ENCODE peak calls at places on chromosomes 3 and 15, in seven cellular contexts. Q is IMR-90, W is H1, S is K562, C is HepG2, X is GM12878, Z is A549. F is an unnamed sample.

GRCh38 chr3:150721285-150722130 is 17.8 kb upstream of the ERICH6 start:
- DNase-seq in Q (peak), W (no peak), S (peak), C (peak), X (no peak), Z (peak), F (no peak)

GRCh38 chr15:47390208-47390765 is 327.0 kb upstream of the SEMA6D start:
- DNase-seq in Q (no peak), W (no peak), S (no peak), C (no peak), X (no peak), Z (no peak), F (no peak)

GRCh38 chr3:138928727-138929372 is 18.1 kb downstream of the FOXL2 start:
- DNase-seq in Q (no peak), W (no peak), S (no peak), C (no peak), X (no peak), Z (no peak), F (peak)

GRCh38 chr3:58463181-58463941 is 28.5 kb upstream of the KCTD6 start:
- DNase-seq in Q (peak), W (peak), S (peak), C (peak), X (no peak), Z (peak), F (peak)

GRCh38 chr3:153503873-153504272 is 341.8 kb downstream of the RAP2B start:
- DNase-seq in Q (no peak), W (no peak), S (no peak), C (no peak), X (no peak), Z (no peak), F (no peak)

GRCh38 chr3:21889166-21889565 is 138.2 kb upstream of the ZNF385D start:
- DNase-seq in Q (no peak), W (no peak), S (no peak), C (no peak), X (no peak), Z (no peak), F (no peak)

GRCh38 chr3:160400048-160400630 is 689 bp downstream of the SMC4 start:
- DNase-seq in Q (peak), W (no peak), S (peak), C (peak), X (no peak), Z (no peak), F (peak)

GRCh38 chr15:73572296-73572695 is 60.9 kb downstream of the NPTN start:
- DNase-seq in Q (no peak), W (no peak), S (no peak), C (no peak), X (no peak), Z (no peak), F (no peak)

GRCh38 chr3:87771338-87772059 is 287.3 kb downstream of the CGGBP1 start:
- DNase-seq in Q (peak), W (no peak), S (peak), C (peak), X (peak), Z (no peak), F (peak)

GRCh38 chr3:42656680-42657610 is 3.4 kb downstream of the ZBTB47 start:
- DNase-seq in Q (no peak), W (no peak), S (no peak), C (no peak), X (no peak), Z (no peak), F (no peak)

GRCh38 chr3:126622694-126623093 is 32.2 kb downstream of the TXNRD3 start:
- DNase-seq in Q (no peak), W (no peak), S (no peak), C (no peak), X (no peak), Z (no peak), F (no peak)

GRCh38 chr3:71430941-71431552 is 152.5 kb downstream of the FOXP1 start:
- DNase-seq in Q (no peak), W (no peak), S (no peak), C (no peak), X (no peak), Z (no peak), F (no peak)

GRCh38 chr3:184786271-184787010 is 25.5 kb upstream of the VPS8 start:
- DNase-seq in Q (peak), W (no peak), S (no peak), C (no peak), X (no peak), Z (no peak), F (no peak)

GRCh38 chr15:77014137-77015081 is 19.5 kb downstream of the PSTPIP1 start:
- DNase-seq in Q (no peak), W (no peak), S (no peak), C (no peak), X (no peak), Z (no peak), F (no peak)

GRCh38 chr3:9149566-9149965 is 99.9 kb downstream of the SRGAP3 start:
- DNase-seq in Q (no peak), W (no peak), S (no peak), C (no peak), X (no peak), Z (no peak), F (no peak)

GRCh38 chr3:136250862-136251460 is 821 bp downstream of the PCCB start:
- DNase-seq in Q (peak), W (peak), S (peak), C (peak), X (peak), Z (no peak), F (peak)

GRCh38 chr3:14925729-14926591 is 21.4 kb upstream of the NR2C2 start:
- DNase-seq in Q (peak), W (no peak), S (peak), C (peak), X (no peak), Z (peak), F (no peak)

GRCh38 chr3:40979962-40980361 is 219.3 kb upstream of the CTNNB1 start:
- DNase-seq in Q (no peak), W (no peak), S (no peak), C (no peak), X (no peak), Z (no peak), F (no peak)

GRCh38 chr15:38589502-38589901 is 24.9 kb upstream of the RASGRP1 start:
- DNase-seq in Q (peak), W (no peak), S (peak), C (no peak), X (no peak), Z (peak), F (no peak)

GRCh38 chr3:57161915-57162314 is 3.2 kb downstream of the IL17RD start:
- DNase-seq in Q (no peak), W (no peak), S (no peak), C (no peak), X (no peak), Z (no peak), F (no peak)
- TF ChIP-seq USF2 in Q (no peak), W (no peak), S (no peak), C (no peak), X (no peak), Z (no peak), F (no peak)

DNA sequence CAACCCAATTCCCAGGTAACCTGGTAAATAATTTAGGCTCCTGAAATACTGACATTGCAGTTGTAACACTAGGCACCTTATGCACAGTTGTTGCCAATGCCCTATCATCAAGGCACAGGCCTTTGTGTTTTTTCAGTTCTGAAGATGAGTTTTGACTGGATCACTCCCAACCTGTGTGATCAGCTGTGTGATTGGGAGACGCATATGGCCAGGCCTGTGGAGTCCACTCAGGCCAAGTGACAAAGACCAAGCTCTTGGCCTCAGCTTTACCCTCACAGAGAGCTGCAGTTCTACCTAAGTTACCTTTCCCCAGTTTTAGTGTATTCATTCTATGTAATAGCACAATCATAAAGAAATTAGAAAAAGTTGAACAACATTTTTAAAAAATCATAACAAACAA is 19.2 kb upstream of the AQP9 start:
- DNase-seq in Q (no peak), W (no peak), S (no peak), C (no peak), X (no peak), Z (no peak), F (no peak)
- TF ChIP-seq USF2 in Q (no peak), W (no peak), S (no peak), C (no peak), X (no peak), Z (no peak), F (no peak)

GRCh38 chr15:44798815-44799214 is 62.5 kb downstream of the TRIM69 start:
- DNase-seq in Q (no peak), W (no peak), S (peak), C (peak), X (no peak), Z (peak), F (no peak)
- TF ChIP-seq USF2 in Q (no peak), W (no peak), S (no peak), C (no peak), X (no peak), Z (no peak), F (no peak)

DNA sequence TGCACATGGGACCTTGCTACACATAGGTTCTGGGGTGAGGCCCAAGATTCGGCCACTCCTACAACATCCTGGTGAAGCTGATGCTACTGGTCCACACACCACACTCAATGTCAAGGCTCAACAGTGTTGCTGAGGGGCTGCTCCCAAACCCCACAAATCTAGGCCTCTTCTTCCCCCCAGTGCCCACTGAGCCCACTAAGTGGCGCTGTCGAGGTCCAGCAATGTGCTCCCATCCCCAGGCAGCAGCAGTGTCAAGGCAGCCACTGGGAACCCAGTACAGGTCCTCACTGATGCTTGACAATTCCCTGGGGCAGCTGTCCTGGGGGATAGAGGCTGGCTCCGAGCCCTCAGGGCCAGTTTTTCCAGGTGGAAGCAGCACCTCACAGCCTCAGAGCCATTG is 21.5 kb downstream of the SCN5A start:
- DNase-seq in Q (no peak), W (no peak), S (peak), C (peak), X (no peak), Z (peak), F (peak)
- TF ChIP-seq USF2 in Q (no peak), W (no peak), S (no peak), C (no peak), X (no peak), Z (no peak), F (no peak)

DNA sequence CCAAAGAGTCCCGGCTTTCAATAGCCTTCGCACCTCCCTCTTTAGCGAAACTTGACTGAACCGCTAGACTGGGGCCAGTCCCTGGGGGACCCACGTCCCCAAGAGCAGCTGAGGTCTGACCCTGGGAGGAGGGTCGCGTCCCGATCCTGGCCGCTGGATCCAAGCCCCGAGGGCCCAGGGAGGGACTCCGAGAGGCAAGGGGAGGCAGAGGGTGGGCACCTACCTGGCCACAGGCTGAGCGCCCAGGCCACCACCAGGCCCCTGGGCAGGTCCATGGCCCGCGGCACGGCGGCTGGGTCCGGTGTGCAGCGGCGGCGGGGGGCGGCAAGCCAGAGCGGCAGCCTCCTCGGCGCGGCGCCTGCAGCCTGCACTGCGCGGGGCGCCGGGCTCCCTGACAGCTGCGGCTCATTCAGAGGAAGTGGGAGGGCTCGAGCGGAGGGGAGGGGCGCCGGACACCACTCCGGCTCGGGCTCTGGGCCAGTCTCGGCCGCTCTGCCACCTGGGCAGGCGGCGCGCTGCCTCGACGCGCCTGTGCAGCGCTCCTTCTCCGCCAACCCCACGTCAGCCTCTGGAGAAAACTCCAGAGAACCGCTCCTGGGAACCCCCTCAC is at the start of gene ITGA11:
- DNase-seq in Q (peak), W (no peak), S (no peak), C (no peak), X (no peak), Z (peak), F (peak)
- TF ChIP-seq USF2 in Q (no peak), W (no peak), S (no peak), C (no peak), X (no peak), Z (no peak), F (no peak)

DNA sequence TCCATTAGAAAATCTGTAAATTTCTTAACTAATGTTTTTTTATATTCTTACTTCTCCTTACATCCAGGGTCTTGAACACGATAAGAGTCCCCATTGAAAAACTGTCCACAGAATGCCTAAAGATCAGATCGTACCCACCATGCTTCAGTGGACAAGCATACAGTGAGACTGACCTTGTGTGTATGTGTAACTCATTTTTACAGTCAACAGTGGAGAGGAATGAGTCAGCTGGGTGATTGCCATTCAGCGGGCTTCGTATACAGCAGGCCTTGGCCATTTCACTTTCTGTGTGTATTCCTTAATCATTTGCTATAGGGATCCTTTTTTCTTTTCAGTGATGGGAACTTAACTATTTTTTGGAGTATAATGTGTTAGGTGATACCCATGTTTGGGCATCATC is 10.6 kb downstream of the PARP14 start:
- DNase-seq in Q (peak), W (no peak), S (no peak), C (peak), X (peak), Z (no peak), F (no peak)
- TF ChIP-seq USF2 in Q (no peak), W (no peak), S (no peak), C (no peak), X (no peak), Z (no peak), F (no peak)

GRCh38 chr3:52093751-52094525 is 37.6 kb upstream of the DUSP7 start:
- DNase-seq in Q (peak), W (no peak), S (no peak), C (peak), X (no peak), Z (no peak), F (no peak)

GRCh38 chr3:52092291-52092660 is 35.9 kb upstream of the DUSP7 start:
- DNase-seq in Q (no peak), W (no peak), S (no peak), C (no peak), X (no peak), Z (no peak), F (no peak)

GRCh38 chr3:52095990-52096775 is 39.8 kb upstream of the DUSP7 start:
- DNase-seq in Q (peak), W (no peak), S (no peak), C (no peak), X (no peak), Z (no peak), F (no peak)

GRCh38 chr3:52092891-52093290 is 36.5 kb upstream of the DUSP7 start:
- DNase-seq in Q (no peak), W (no peak), S (no peak), C (no peak), X (no peak), Z (no peak), F (no peak)

GRCh38 chr3:52094591-52095485 is 38.5 kb upstream of the DUSP7 start:
- DNase-seq in Q (no peak), W (no peak), S (no peak), C (no peak), X (no peak), Z (no peak), F (no peak)
- TF ChIP-seq USF2 in Q (no peak), W (no peak), S (no peak), C (no peak), X (no peak), Z (no peak), F (no peak)

DNA sequence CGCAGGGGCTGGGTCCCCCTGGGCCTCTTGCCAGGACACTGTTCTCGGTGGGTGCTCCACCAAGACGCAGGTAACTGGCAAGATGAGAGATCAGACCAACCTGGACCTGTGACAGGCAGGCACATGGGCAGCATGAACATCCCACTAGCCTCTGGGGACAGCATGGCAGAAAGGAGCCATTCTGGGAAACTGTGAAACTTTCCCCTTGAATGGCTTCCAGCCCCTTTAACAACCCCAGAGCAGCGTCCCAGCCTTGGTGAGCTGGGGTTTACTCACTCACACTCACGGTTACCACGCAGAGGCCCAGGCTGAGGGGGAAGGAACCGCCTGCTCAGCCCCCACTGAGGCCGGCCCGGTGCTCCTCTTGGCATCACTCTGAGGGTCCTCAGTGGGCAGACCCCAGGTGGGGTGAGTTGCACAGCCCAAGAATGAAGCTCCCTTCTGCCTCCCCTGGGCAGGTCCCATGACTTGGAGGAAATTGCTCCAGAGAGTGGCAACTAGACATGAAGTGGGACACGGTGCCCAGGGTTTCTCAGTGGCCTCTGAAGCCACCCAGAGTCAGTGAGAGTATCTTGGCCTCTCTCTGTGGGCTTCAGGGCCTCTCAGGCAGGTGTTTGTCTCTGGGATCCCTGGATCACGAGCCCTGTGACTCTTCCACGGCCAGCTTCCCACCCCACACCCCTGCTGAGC is 15.2 kb upstream of the SRP14 start:
- DNase-seq in Q (peak), W (no peak), S (no peak), C (no peak), X (no peak), Z (no peak), F (no peak)
- TF ChIP-seq USF2 in Q (no peak), W (no peak), S (no peak), C (no peak), X (no peak), Z (no peak), F (no peak)

DNA sequence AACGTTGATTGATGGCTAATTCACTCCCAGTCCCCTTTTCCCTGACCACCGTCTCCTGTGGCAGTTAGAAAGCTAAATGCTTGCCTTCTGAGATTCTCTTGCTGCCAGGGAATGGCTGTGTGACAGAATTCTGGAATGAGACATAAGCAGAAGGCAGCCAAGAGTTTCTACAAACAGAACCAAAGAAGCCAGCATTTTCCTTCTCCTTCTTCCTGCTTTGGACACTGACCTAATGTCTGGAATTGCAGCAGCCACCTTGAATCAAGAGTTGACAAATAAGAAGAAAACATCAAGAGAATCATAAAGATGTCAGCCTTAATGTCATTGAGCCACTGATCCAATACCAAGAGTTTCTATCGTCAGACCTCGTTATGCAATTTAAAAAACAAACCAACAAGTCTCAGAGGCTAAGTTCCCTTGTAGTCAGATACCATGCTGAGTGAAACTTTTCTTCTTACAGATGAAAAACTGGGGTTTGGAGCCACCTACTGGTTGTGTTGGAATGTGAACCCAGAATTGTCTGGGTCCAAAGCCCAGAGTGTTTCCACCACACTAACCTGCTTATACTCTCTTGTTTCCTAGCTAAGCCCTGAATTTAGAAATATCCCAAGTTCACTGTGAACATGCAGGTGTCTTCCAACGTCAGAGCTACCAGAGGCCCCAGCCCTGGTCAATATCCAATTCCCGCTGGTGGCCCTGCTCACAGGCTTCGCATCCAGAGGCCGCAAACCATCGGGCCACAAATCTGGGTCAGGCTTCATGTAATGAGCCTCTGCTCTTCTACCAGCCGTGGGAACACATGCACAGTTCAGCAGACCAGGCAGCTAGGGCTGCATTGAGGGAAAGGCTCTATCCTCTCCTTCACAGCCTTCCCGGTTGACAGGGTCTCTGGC is 42.5 kb downstream of the MCF2L2 start:
- DNase-seq in Q (peak), W (no peak), S (peak), C (peak), X (no peak), Z (peak), F (peak)
- TF ChIP-seq USF2 in Q (no peak), W (no peak), S (no peak), C (no peak), X (no peak), Z (no peak), F (no peak)

DNA sequence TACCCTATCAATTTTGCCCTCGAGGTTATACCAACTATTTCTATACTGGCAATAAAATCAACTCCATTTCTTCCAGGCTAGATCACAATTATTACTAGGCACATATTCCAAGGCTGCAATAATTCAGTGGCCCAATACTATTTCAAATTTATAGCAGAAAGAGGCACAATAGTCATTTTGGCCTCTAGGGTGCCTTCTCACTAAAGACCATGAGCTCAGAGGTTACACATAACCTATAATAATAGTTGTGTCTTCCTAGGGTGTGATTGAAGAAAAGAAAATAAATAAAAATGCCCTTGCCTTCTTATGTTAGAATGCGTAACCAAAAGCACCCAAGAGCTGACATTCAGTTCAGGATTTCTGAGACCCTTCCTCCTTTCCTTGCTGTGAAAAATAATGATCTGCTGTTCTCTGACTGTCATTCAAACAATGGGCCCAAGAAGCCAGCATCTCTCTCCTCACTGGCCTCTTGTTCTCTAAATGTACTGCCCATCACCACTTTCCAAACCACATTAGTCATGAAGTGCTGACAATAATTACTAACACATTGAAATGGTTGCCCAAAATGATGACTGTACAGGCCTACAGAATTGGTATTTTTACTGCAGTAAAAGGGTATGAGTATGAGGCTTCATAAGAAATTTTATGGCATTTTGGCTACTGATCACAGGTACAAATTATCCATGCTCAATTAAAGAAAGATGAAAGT is 244.8 kb downstream of the LRRN1 start:
- DNase-seq in Q (no peak), W (no peak), S (no peak), C (no peak), X (no peak), Z (no peak), F (no peak)
- TF ChIP-seq USF2 in Q (no peak), W (no peak), S (no peak), C (no peak), X (no peak), Z (no peak), F (no peak)

F was measured in WTC11.